ENCODE peak calls at places on chromosomes 6 and 20, in nine cellular contexts. One of them, this sample, is unnamed.

GRCh38 chr20:10216146-10216741 is 2.4 kb upstream of the SNAP25 start:
- DNase-seq in fibroblast of the aortic adventitia: no peak
- DNase-seq in AG09309: no peak
- DNase-seq in stomach: no peak
- DNase-seq in choroid plexus epithelial cell: peak
- DNase-seq in LNCaP clone FGC: no peak
- DNase-seq in heart right ventricle: no peak
- DNase-seq in neural crest cell: no peak
- DNase-seq in A549: no peak
- DNase-seq in this sample: peak

GRCh38 chr6:15299430-15300131 is 53.7 kb downstream of the JARID2 start:
- DNase-seq in fibroblast of the aortic adventitia: peak
- DNase-seq in AG09309: no peak
- DNase-seq in stomach: peak
- DNase-seq in choroid plexus epithelial cell: peak
- DNase-seq in LNCaP clone FGC: no peak
- DNase-seq in heart right ventricle: peak
- DNase-seq in neural crest cell: no peak
- DNase-seq in A549: no peak
- DNase-seq in this sample: peak

GRCh38 chr6:112879920-112880413 is 532.8 kb downstream of the RFPL4B start:
- DNase-seq in fibroblast of the aortic adventitia: no peak
- DNase-seq in AG09309: no peak
- DNase-seq in stomach: peak
- DNase-seq in choroid plexus epithelial cell: no peak
- DNase-seq in LNCaP clone FGC: no peak
- DNase-seq in heart right ventricle: no peak
- DNase-seq in neural crest cell: peak
- DNase-seq in A549: peak
- DNase-seq in this sample: no peak

GRCh38 chr20:14860410-14860814 is 523.0 kb upstream of the FLRT3 start:
- DNase-seq in fibroblast of the aortic adventitia: no peak
- DNase-seq in AG09309: no peak
- DNase-seq in stomach: no peak
- DNase-seq in choroid plexus epithelial cell: no peak
- DNase-seq in LNCaP clone FGC: no peak
- DNase-seq in heart right ventricle: no peak
- DNase-seq in neural crest cell: no peak
- DNase-seq in A549: peak
- DNase-seq in this sample: no peak

GRCh38 chr6:165484178-165484889 is 174.9 kb upstream of the C6orf118 start:
- DNase-seq in fibroblast of the aortic adventitia: no peak
- DNase-seq in AG09309: no peak
- DNase-seq in stomach: no peak
- DNase-seq in choroid plexus epithelial cell: peak
- DNase-seq in LNCaP clone FGC: no peak
- DNase-seq in heart right ventricle: no peak
- DNase-seq in neural crest cell: no peak
- DNase-seq in A549: no peak
- DNase-seq in this sample: no peak

GRCh38 chr20:4226330-4227084 is 211.1 kb upstream of the RNF24 start:
- DNase-seq in fibroblast of the aortic adventitia: no peak
- DNase-seq in AG09309: no peak
- DNase-seq in stomach: no peak
- DNase-seq in choroid plexus epithelial cell: no peak
- DNase-seq in LNCaP clone FGC: no peak
- DNase-seq in heart right ventricle: no peak
- DNase-seq in neural crest cell: no peak
- DNase-seq in A549: no peak
- DNase-seq in this sample: no peak

GRCh38 chr6:28537509-28538140 is 11.9 kb downstream of the GPX5 start:
- DNase-seq in fibroblast of the aortic adventitia: peak
- DNase-seq in AG09309: no peak
- DNase-seq in stomach: no peak
- DNase-seq in choroid plexus epithelial cell: peak
- DNase-seq in LNCaP clone FGC: peak
- DNase-seq in heart right ventricle: no peak
- DNase-seq in neural crest cell: no peak
- DNase-seq in A549: peak
- DNase-seq in this sample: no peak

GRCh38 chr6:33685411-33686224 is 25.9 kb downstream of the UQCC2 start:
- DNase-seq in fibroblast of the aortic adventitia: no peak
- DNase-seq in AG09309: no peak
- DNase-seq in stomach: no peak
- DNase-seq in choroid plexus epithelial cell: no peak
- DNase-seq in LNCaP clone FGC: no peak
- DNase-seq in heart right ventricle: no peak
- DNase-seq in neural crest cell: no peak
- DNase-seq in A549: no peak
- DNase-seq in this sample: no peak

GRCh38 chr20:39246436-39246835 is 284.3 kb downstream of the DHX35 start:
- DNase-seq in fibroblast of the aortic adventitia: no peak
- DNase-seq in AG09309: no peak
- DNase-seq in stomach: no peak
- DNase-seq in choroid plexus epithelial cell: no peak
- DNase-seq in LNCaP clone FGC: no peak
- DNase-seq in heart right ventricle: no peak
- DNase-seq in neural crest cell: no peak
- DNase-seq in A549: no peak
- DNase-seq in this sample: no peak

GRCh38 chr6:17965397-17965796 is 22.0 kb downstream of the KIF13A start:
- DNase-seq in fibroblast of the aortic adventitia: peak
- DNase-seq in AG09309: no peak
- DNase-seq in stomach: no peak
- DNase-seq in choroid plexus epithelial cell: peak
- DNase-seq in LNCaP clone FGC: no peak
- DNase-seq in heart right ventricle: no peak
- DNase-seq in neural crest cell: no peak
- DNase-seq in A549: no peak
- DNase-seq in this sample: no peak

GRCh38 chr20:31945790-31946189 is 6.1 kb downstream of the PDRG1 start:
- DNase-seq in fibroblast of the aortic adventitia: no peak
- DNase-seq in AG09309: no peak
- DNase-seq in stomach: no peak
- DNase-seq in choroid plexus epithelial cell: peak
- DNase-seq in LNCaP clone FGC: no peak
- DNase-seq in heart right ventricle: no peak
- DNase-seq in neural crest cell: no peak
- DNase-seq in A549: no peak
- DNase-seq in this sample: no peak

GRCh38 chr6:76752841-76753240 is 680.4 kb upstream of the IMPG1 start:
- DNase-seq in fibroblast of the aortic adventitia: no peak
- DNase-seq in AG09309: no peak
- DNase-seq in stomach: no peak
- DNase-seq in choroid plexus epithelial cell: no peak
- DNase-seq in LNCaP clone FGC: no peak
- DNase-seq in heart right ventricle: no peak
- DNase-seq in neural crest cell: no peak
- DNase-seq in A549: no peak
- DNase-seq in this sample: no peak

GRCh38 chr20:38725959-38726848 is 1.9 kb downstream of the SLC32A1 start:
- DNase-seq in fibroblast of the aortic adventitia: peak
- DNase-seq in AG09309: no peak
- DNase-seq in stomach: peak
- DNase-seq in choroid plexus epithelial cell: no peak
- DNase-seq in LNCaP clone FGC: no peak
- DNase-seq in heart right ventricle: peak
- DNase-seq in neural crest cell: peak
- DNase-seq in A549: peak
- DNase-seq in this sample: peak

GRCh38 chr20:62922451-62922921 is 3.8 kb downstream of the DIDO1 start:
- DNase-seq in fibroblast of the aortic adventitia: no peak
- DNase-seq in AG09309: no peak
- DNase-seq in stomach: no peak
- DNase-seq in choroid plexus epithelial cell: no peak
- DNase-seq in LNCaP clone FGC: peak
- DNase-seq in heart right ventricle: no peak
- DNase-seq in neural crest cell: no peak
- DNase-seq in A549: no peak
- DNase-seq in this sample: no peak

GRCh38 chr6:162934844-162935243 is 207.1 kb downstream of the PACRG start:
- DNase-seq in fibroblast of the aortic adventitia: no peak
- DNase-seq in AG09309: no peak
- DNase-seq in stomach: no peak
- DNase-seq in choroid plexus epithelial cell: no peak
- DNase-seq in LNCaP clone FGC: no peak
- DNase-seq in heart right ventricle: no peak
- DNase-seq in neural crest cell: no peak
- DNase-seq in A549: no peak
- DNase-seq in this sample: no peak

GRCh38 chr6:13814176-13814937 is at the start of gene MCUR1:
- DNase-seq in fibroblast of the aortic adventitia: peak
- DNase-seq in AG09309: no peak
- DNase-seq in stomach: peak
- DNase-seq in choroid plexus epithelial cell: peak
- DNase-seq in LNCaP clone FGC: peak
- DNase-seq in heart right ventricle: peak
- DNase-seq in neural crest cell: peak
- DNase-seq in A549: peak
- DNase-seq in this sample: peak
- TF ChIP-seq CTCF in fibroblast of the aortic adventitia: no peak
- TF ChIP-seq CTCF in AG09309: no peak
- TF ChIP-seq CTCF in stomach: no peak
- TF ChIP-seq CTCF in choroid plexus epithelial cell: no peak
- TF ChIP-seq CTCF in LNCaP clone FGC: peak
- TF ChIP-seq CTCF in heart right ventricle: peak
- TF ChIP-seq CTCF in neural crest cell: no peak
- TF ChIP-seq CTCF in A549: peak
- TF ChIP-seq CTCF in this sample: peak

DNA sequence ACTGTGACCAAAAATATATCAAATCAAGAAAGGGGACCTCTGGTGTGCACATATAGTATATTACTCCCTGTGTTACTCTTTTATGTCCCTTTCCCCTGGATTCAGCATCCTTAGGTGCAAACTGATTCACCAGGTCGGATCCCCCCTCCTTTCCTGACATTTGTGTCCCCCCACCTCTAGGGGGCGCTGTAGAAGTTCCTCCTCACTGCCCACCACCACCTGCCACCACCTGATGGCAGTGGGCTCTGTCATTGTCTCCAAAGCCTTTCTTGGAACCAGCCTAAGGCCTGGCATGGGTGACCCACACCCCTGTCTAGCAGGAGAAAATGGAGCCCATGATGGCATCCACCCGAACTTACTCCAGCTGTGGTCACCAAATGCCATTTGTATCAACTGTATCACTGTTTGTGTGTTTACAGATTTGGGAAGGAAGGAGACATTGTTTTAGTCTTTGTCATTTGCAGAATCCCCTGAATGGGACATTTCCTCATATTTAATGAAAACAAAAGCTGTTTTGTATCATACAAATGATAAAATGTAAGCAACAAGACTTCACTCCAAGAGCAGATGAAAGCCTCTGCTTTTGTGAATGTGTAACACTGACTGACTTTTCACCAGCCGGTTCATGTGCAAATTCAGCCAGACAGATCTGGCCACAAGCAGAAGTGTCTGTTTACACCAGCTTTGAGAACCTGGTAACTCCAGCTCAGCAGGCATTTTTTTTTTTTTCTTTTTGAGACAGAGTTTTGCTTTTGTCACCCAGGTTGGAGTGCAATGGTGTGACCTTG is 66.2 kb downstream of the ARMC2 start:
- DNase-seq in fibroblast of the aortic adventitia: no peak
- DNase-seq in AG09309: no peak
- DNase-seq in stomach: no peak
- DNase-seq in choroid plexus epithelial cell: peak
- DNase-seq in LNCaP clone FGC: no peak
- DNase-seq in heart right ventricle: no peak
- DNase-seq in neural crest cell: peak
- DNase-seq in A549: peak
- DNase-seq in this sample: peak
- TF ChIP-seq CTCF in fibroblast of the aortic adventitia: peak
- TF ChIP-seq CTCF in AG09309: peak
- TF ChIP-seq CTCF in stomach: peak
- TF ChIP-seq CTCF in choroid plexus epithelial cell: peak
- TF ChIP-seq CTCF in LNCaP clone FGC: peak
- TF ChIP-seq CTCF in heart right ventricle: peak
- TF ChIP-seq CTCF in neural crest cell: peak
- TF ChIP-seq CTCF in A549: peak
- TF ChIP-seq CTCF in this sample: peak

DNA sequence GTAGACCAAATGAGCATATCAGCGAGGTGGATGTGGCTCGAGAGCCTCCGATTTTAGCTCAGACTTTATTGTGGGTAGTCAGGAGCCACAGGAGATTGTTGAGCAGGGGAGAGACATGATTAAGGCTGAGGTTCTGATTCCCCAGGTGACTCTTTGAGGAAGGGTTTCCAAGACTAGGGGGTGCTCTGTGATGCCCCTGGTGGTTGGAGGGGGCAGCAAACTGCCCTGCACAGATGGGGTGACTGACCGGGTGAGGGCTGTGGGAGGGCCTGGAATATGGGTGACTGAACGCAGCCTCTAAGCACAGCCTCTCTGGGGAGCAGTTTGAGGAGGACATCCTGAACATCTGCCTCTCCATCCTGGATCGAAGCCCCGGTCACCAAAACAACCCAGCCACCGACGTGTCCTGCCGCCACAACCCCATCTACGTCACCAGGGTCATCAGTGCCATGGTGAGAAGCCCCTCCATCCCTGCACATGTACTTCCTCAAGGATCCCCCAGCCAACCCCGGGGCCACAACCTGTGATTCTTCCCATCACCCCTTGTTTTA is 17.0 kb downstream of the TGM6 start:
- DNase-seq in fibroblast of the aortic adventitia: no peak
- DNase-seq in AG09309: no peak
- DNase-seq in stomach: no peak
- DNase-seq in choroid plexus epithelial cell: no peak
- DNase-seq in LNCaP clone FGC: no peak
- DNase-seq in heart right ventricle: no peak
- DNase-seq in neural crest cell: no peak
- DNase-seq in A549: no peak
- DNase-seq in this sample: no peak
- TF ChIP-seq CTCF in fibroblast of the aortic adventitia: no peak
- TF ChIP-seq CTCF in AG09309: peak
- TF ChIP-seq CTCF in stomach: no peak
- TF ChIP-seq CTCF in choroid plexus epithelial cell: no peak
- TF ChIP-seq CTCF in LNCaP clone FGC: no peak
- TF ChIP-seq CTCF in heart right ventricle: no peak
- TF ChIP-seq CTCF in neural crest cell: no peak
- TF ChIP-seq CTCF in A549: no peak
- TF ChIP-seq CTCF in this sample: no peak

GRCh38 chr6:67935976-67936477 is 699.1 kb upstream of the ADGRB3 start:
- DNase-seq in fibroblast of the aortic adventitia: no peak
- DNase-seq in AG09309: no peak
- DNase-seq in stomach: no peak
- DNase-seq in choroid plexus epithelial cell: no peak
- DNase-seq in LNCaP clone FGC: no peak
- DNase-seq in heart right ventricle: no peak
- DNase-seq in neural crest cell: no peak
- DNase-seq in A549: no peak
- DNase-seq in this sample: no peak

DNA sequence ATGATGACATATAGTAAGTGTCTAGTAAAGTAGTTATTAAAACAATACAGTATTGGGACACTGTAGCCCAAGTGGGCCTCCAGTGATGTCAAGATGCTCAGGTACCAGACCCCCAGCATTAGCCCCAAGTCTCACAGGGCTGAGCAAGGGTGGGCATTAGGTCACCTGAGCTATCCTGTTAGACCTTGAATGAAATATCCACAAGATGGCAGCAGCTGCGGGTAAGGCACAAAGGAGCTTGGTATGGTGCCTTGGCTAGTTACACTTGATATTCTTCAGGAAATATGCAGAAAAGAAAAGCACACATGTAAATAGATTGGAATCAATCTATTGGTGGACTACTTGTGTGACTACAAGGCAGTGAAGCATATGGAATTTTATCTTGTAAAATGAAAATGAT is 701.8 kb upstream of the ADGRB3 start:
- DNase-seq in fibroblast of the aortic adventitia: no peak
- DNase-seq in AG09309: no peak
- DNase-seq in stomach: no peak
- DNase-seq in choroid plexus epithelial cell: peak
- DNase-seq in LNCaP clone FGC: no peak
- DNase-seq in heart right ventricle: no peak
- DNase-seq in neural crest cell: no peak
- DNase-seq in A549: peak
- DNase-seq in this sample: peak
- TF ChIP-seq CTCF in fibroblast of the aortic adventitia: no peak
- TF ChIP-seq CTCF in AG09309: no peak
- TF ChIP-seq CTCF in stomach: no peak
- TF ChIP-seq CTCF in choroid plexus epithelial cell: peak
- TF ChIP-seq CTCF in LNCaP clone FGC: peak
- TF ChIP-seq CTCF in heart right ventricle: no peak
- TF ChIP-seq CTCF in neural crest cell: no peak
- TF ChIP-seq CTCF in A549: no peak
- TF ChIP-seq CTCF in this sample: no peak

This sample was measured in GM13976.